ENCODE peak calls at places on chromosomes 6 and 20, in four cellular contexts. L, G, H and V are unnamed samples.
A peak's percentile ranks its signal among the peaks of the same experiment; 100 is the strongest.

GRCh38 chr6:127812985-127813681 is 87.7 kb downstream of the THEMIS start:
- DNase-seq in H (no peak), G (no peak), L (peak; percentile 44), V (no peak)

GRCh38 chr20:31494131-31494530 is 19.0 kb downstream of the REM1 start:
- DNase-seq in H (no peak), G (no peak), L (no peak), V (no peak)

GRCh38 chr20:9930142-9930541 is 91.3 kb upstream of the PAK5 start:
- DNase-seq in H (no peak), L (no peak), G (no peak), V (no peak)

GRCh38 chr20:15061955-15062354 is 724.5 kb upstream of the FLRT3 start:
- DNase-seq in H (no peak), L (no peak), G (no peak), V (peak; percentile 35)

GRCh38 chr6:158409451-158409850 is 97.2 kb downstream of the TULP4 start:
- DNase-seq in G (no peak), L (no peak), H (no peak), V (no peak)

GRCh38 chr6:1701668-1702353 is 92.1 kb downstream of the FOXC1 start:
- DNase-seq in H (no peak), L (no peak), G (peak; percentile 95), V (no peak)

GRCh38 chr20:61387204-61387958 is 135.3 kb downstream of the CDH4 start:
- DNase-seq in L (peak; percentile 47), H (no peak), G (no peak), V (no peak)

GRCh38 chr20:57680131-57680716 is 29.6 kb downstream of the PMEPA1 start:
- DNase-seq in H (no peak), G (no peak), L (no peak), V (no peak)

GRCh38 chr20:23517719-23518118 is 26.8 kb downstream of the CST8 start:
- DNase-seq in H (no peak), L (no peak), G (no peak), V (no peak)